ENCODE peak calls at places on chromosome 11, in ten cellular contexts. M is right lobe of liver, R is esophagus squamous epithelium, J is OCI-LY7, T is neural progenitor cell, S is PC-3, A is Karpas-422, Y is AG04450, X is adrenal gland, U is body of pancreas. Z is an unnamed sample.

GRCh38 chr11:57205046-57205671 is 23.4 kb downstream of the LRRC55 start:
- DNase-seq in Y (no peak), M (no peak), A (no peak), R (no peak), T (no peak), J (no peak), S (peak), X (no peak), U (no peak), Z (no peak)

GRCh38 chr11:104823638-104824037 is 74.6 kb downstream of the CASP12 start:
- DNase-seq in S (no peak), R (no peak), Y (no peak), M (no peak), X (no peak), A (no peak), U (no peak), T (no peak), J (no peak), Z (no peak)

GRCh38 chr11:19742595-19743292 is 30.1 kb downstream of the NAV2 start:
- DNase-seq in U (peak), S (peak), R (no peak), M (peak), T (peak), J (peak), X (peak), Y (peak), A (peak), Z (peak)

GRCh38 chr11:133107753-133108152 is 424.5 kb downstream of the OPCML start:
- DNase-seq in X (no peak), Y (no peak), M (no peak), A (no peak), S (no peak), U (no peak), T (no peak), R (no peak), J (no peak), Z (no peak)

GRCh38 chr11:32154275-32154674 is 63.4 kb downstream of the RCN1 start:
- DNase-seq in J (no peak), T (no peak), S (peak), R (no peak), U (no peak), M (no peak), Y (no peak), A (no peak), X (no peak), Z (no peak)

GRCh38 chr11:20161230-20161918 is 1.1 kb upstream of the DBX1 start:
- DNase-seq in M (no peak), J (no peak), S (no peak), X (no peak), T (peak), A (no peak), Y (no peak), R (no peak), U (no peak), Z (no peak)

GRCh38 chr11:15123849-15124248 is 9.1 kb downstream of the INSC start:
- DNase-seq in S (peak), R (no peak), U (no peak), A (no peak), T (no peak), J (no peak), X (no peak), M (no peak), Y (peak), Z (no peak)

GRCh38 chr11:45289369-45289768 is 3.2 kb upstream of the SYT13 start:
- DNase-seq in T (no peak), U (no peak), A (no peak), J (no peak), R (no peak), X (no peak), S (peak), Y (peak), M (no peak), Z (no peak)

GRCh38 chr11:8015753-8016239 is 28.7 kb downstream of the EIF3F start:
- DNase-seq in U (no peak), S (no peak), M (no peak), Y (peak), J (no peak), A (no peak), R (no peak), T (no peak), X (no peak), Z (no peak)

GRCh38 chr11:95835768-95836488 is 45.6 kb downstream of the CEP57 start:
- DNase-seq in Y (peak), M (peak), X (peak), A (peak), S (peak), J (peak), T (peak), U (peak), R (peak), Z (peak)

GRCh38 chr11:107472966-107473365 is 15.3 kb upstream of the CWF19L2 start:
- DNase-seq in R (no peak), J (no peak), A (no peak), M (no peak), T (no peak), S (no peak), Y (no peak), U (no peak), X (no peak), Z (no peak)

GRCh38 chr11:35321532-35322320 is 97.6 kb downstream of the SLC1A2 start:
- DNase-seq in S (no peak), R (no peak), J (no peak), M (no peak), Y (no peak), U (peak), A (no peak), X (peak), T (no peak), Z (no peak)

GRCh38 chr11:65883058-65883761 is 3.6 kb downstream of the CTSW start:
- DNase-seq in M (no peak), J (no peak), R (no peak), X (no peak), A (no peak), T (no peak), S (no peak), U (no peak), Y (no peak), Z (no peak)

GRCh38 chr11:18705651-18706281 is 7.2 kb downstream of the TMEM86A start:
- DNase-seq in U (peak), R (no peak), S (no peak), T (no peak), X (peak), A (no peak), J (no peak), Y (no peak), M (no peak), Z (peak)

GRCh38 chr11:96448225-96448624 is 58.4 kb downstream of the JRKL start:
- DNase-seq in J (no peak), S (no peak), X (no peak), M (no peak), R (no peak), U (no peak), Y (no peak), A (no peak), T (no peak), Z (no peak)

DNA sequence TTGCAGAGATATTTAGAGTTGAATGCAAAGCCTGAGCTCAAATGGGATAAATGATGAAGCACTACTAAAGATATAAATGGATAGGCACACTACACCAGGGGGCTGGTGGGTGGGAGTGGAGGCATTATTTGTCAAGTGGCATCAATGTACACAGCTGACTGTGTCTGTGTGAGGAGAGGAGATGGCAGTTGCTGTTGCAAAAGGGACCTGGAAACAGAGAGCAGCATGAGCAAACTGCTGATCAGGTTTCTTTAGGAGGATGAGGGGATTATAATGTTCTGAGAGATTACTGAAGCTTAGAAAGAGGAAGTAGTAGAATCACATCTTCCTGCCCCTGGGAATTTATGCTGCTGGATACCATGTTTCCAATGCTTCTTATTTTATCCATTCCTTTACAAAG is 39.4 kb upstream of the LIN7C start:
- DNase-seq in M (no peak), Y (no peak), X (no peak), J (peak), S (no peak), R (no peak), A (peak), T (peak), U (no peak), Z (no peak)
- H3K27ac ChIP-seq in M (no peak), Y (no peak), X (no peak), J (no peak), S (no peak), R (no peak), A (no peak), T (no peak), U (no peak), Z (no peak)

GRCh38 chr11:78835646-78836045 is 261.0 kb upstream of the NARS2 start:
- DNase-seq in T (no peak), U (no peak), M (no peak), S (peak), X (no peak), R (no peak), Y (no peak), A (no peak), J (no peak), Z (no peak)

GRCh38 chr11:78841451-78842060 is 266.9 kb upstream of the NARS2 start:
- DNase-seq in A (no peak), T (no peak), J (no peak), U (no peak), R (no peak), Y (no peak), X (no peak), S (peak), M (no peak), Z (no peak)

GRCh38 chr11:78840190-78840589 is 265.5 kb upstream of the NARS2 start:
- DNase-seq in Y (peak), A (no peak), J (no peak), X (no peak), S (no peak), M (no peak), T (no peak), R (no peak), U (no peak), Z (no peak)

GRCh38 chr11:78838417-78838816 is 263.8 kb upstream of the NARS2 start:
- DNase-seq in J (no peak), U (peak), R (no peak), X (no peak), T (no peak), S (peak), A (no peak), Y (no peak), M (no peak), Z (no peak)

DNA sequence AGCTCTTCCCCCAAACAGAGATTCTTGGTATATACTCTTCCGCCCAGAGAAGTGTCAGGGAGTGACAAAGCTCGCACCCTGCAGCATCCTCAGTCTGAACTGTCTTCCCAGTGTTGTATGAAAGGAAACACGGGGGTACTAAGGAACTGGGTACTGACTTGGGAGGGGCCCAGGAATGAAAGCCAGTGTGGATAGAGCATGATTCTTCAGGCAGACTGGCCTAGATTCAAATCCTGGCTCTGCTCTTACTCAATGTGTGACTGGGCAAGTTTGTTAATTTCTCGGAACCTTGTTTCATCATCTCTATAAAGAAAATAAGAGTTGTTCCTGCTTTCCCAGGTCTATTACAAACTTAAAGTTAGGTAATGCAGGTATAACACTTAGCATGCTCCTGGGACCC is 266.0 kb upstream of the NARS2 start:
- DNase-seq in S (no peak), J (no peak), A (no peak), R (no peak), T (no peak), U (peak), X (no peak), M (no peak), Y (peak), Z (no peak)
- H3K27ac ChIP-seq in S (no peak), J (no peak), A (no peak), R (peak), T (no peak), U (no peak), X (no peak), M (no peak), Y (peak), Z (no peak)

GRCh38 chr11:128895505-128895904 is 4.3 kb downstream of the KCNJ5 start:
- DNase-seq in S (no peak), Y (no peak), M (no peak), X (no peak), J (no peak), R (no peak), T (no peak), A (no peak), U (no peak), Z (no peak)
- H3K27ac ChIP-seq in S (no peak), Y (no peak), M (no peak), X (peak), J (no peak), R (no peak), T (no peak), A (no peak), U (peak), Z (no peak)

DNA sequence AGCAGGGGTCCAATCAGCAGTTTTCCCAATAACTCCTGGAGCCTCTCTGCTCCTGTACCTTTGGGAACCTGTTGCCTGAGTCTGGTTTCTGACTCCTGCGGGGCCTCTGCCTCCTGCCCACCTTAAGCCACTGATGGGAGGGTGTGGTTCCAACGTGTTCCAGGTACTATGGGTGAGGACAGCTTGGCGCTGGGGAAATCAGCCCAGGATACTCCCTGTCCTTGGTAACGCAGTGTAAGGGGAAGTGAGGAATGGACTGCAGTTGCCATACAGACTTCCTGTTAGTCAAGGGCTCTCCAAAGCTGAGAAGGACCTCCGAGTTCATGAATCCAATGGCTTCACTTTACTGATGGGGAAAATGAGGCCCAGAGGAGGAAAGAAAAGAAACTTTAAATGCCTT is 1.2 kb upstream of the MARK2 start:
- DNase-seq in X (peak), U (peak), M (no peak), S (no peak), Y (no peak), T (no peak), A (no peak), R (no peak), J (peak), Z (no peak)
- H3K27ac ChIP-seq in X (peak), U (peak), M (peak), S (no peak), Y (no peak), T (no peak), A (peak), R (peak), J (peak), Z (peak)

GRCh38 chr11:47467372-47467771 is 18.4 kb upstream of the RAPSN start:
- DNase-seq in S (no peak), Y (no peak), J (no peak), A (no peak), R (no peak), X (no peak), T (no peak), M (peak), U (peak), Z (no peak)
- H3K27ac ChIP-seq in S (no peak), Y (no peak), J (no peak), A (peak), R (peak), X (peak), T (peak), M (peak), U (peak), Z (peak)

GRCh38 chr11:121337740-121338272 is 45.2 kb downstream of the SC5D start:
- DNase-seq in R (no peak), S (no peak), A (no peak), X (no peak), U (peak), Y (no peak), T (no peak), J (no peak), M (no peak), Z (no peak)
- H3K27ac ChIP-seq in R (peak), S (no peak), A (no peak), X (no peak), U (no peak), Y (no peak), T (no peak), J (no peak), M (no peak), Z (no peak)

GRCh38 chr11:59766542-59766941 is 11.4 kb downstream of the STX3 start:
- DNase-seq in T (peak), A (no peak), X (peak), M (no peak), U (peak), R (no peak), S (no peak), Y (no peak), J (no peak), Z (no peak)
- H3K27ac ChIP-seq in T (no peak), A (no peak), X (no peak), M (no peak), U (peak), R (peak), S (no peak), Y (no peak), J (no peak), Z (no peak)

DNA sequence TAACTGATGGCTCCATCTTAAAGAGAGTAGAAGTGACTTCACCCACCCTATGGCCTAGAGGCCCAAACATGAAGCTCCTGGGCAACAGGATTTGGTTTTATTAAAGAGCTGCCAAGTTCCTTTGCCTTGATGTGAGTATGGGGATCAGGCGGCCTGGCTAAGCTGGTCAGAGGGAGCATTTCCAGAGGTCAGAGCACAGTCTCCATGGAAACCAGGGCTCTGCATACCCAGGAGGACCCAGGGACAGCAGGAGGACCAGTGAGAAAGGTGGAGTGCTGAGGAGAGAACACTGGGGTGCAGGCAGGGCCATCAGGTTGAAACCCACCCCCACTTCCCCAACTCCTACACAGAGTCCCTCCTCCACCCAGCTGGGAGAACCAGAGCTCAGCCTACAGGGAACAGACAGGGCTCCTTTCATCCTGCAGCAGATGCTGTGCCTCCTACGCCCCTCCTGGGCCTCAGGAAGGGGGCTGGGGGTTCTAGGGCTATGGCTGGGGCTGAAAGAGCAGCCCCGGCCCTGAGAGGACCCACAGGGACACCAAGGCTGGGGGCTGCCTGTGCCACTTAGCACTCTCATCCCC is 13.9 kb upstream of the P2RY6 start:
- DNase-seq in A (no peak), J (no peak), M (peak), X (no peak), T (no peak), U (no peak), S (no peak), Y (no peak), R (no peak), Z (no peak)
- H3K27ac ChIP-seq in A (no peak), J (no peak), M (no peak), X (no peak), T (no peak), U (no peak), S (peak), Y (peak), R (peak), Z (peak)